ENCODE peak calls at places on chromosomes 5 and 9, in eight cellular contexts. F is A673; X is WERI-Rb-1; K is colonic mucosa; Q is CD8-positive, alpha-beta memory T cell; B is brain microvascular endothelial cell; J is transverse colon; O is body of pancreas. C is an unnamed sample.

GRCh38 chr5:13957032-13957645 is 12.7 kb upstream of the DNAH5 start:
- DNase-seq in F (peak; percentile 69), X (peak; percentile 65), K (no peak), Q (no peak), B (peak; percentile 77), J (no peak), O (peak; percentile 37), C (no peak)

GRCh38 chr5:142816577-142816976 is 46.4 kb downstream of the ARHGAP26 start:
- DNase-seq in F (peak; percentile 91), X (no peak), K (no peak), Q (no peak), B (peak; percentile 64), J (peak; percentile 66), O (peak; percentile 54), C (no peak)

GRCh38 chr5:154844800-154845199 is 5.6 kb downstream of the FAXDC2 start:
- DNase-seq in F (no peak), X (no peak), K (no peak), Q (no peak), B (no peak), J (no peak), O (no peak), C (no peak)

GRCh38 chr9:110152704-110153374 is 55.1 kb downstream of the C9orf152 start:
- DNase-seq in F (peak; percentile 74), X (peak; percentile 39), K (peak; percentile 37), Q (no peak), B (peak; percentile 38), J (no peak), O (no peak), C (no peak)

GRCh38 chr5:54522080-54522479 is 4.5 kb downstream of the SNX18 start:
- DNase-seq in F (no peak), X (no peak), K (no peak), Q (no peak), B (no peak), J (no peak), O (no peak), C (no peak)

GRCh38 chr9:4515958-4516375 is 25.7 kb downstream of the SLC1A1 start:
- DNase-seq in F (peak; percentile 60), X (no peak), K (no peak), Q (no peak), B (no peak), J (no peak), O (no peak), C (no peak)

GRCh38 chr9:36867672-36868471 is 166.2 kb downstream of the PAX5 start:
- DNase-seq in F (no peak), X (no peak), K (peak; percentile 89), Q (no peak), B (no peak), J (peak; percentile 82), O (peak; percentile 72), C (no peak)

GRCh38 chr9:6096821-6097220 is 81.4 kb upstream of the RANBP6 start:
- DNase-seq in F (no peak), X (no peak), K (no peak), Q (no peak), B (peak; percentile 16), J (no peak), O (no peak), C (no peak)

GRCh38 chr5:180621311-180621710 is 28.1 kb downstream of the FLT4 start:
- DNase-seq in F (no peak), X (no peak), K (no peak), Q (no peak), B (no peak), J (no peak), O (no peak), C (no peak)

GRCh38 chr5:180618487-180618829 is 27.2 kb upstream of the SCGB3A1 start:
- DNase-seq in F (no peak), X (no peak), K (no peak), Q (no peak), B (no peak), J (no peak), O (no peak), C (no peak)

GRCh38 chr5:180619563-180619915 is 28.2 kb upstream of the SCGB3A1 start:
- DNase-seq in F (no peak), X (no peak), K (no peak), Q (no peak), B (no peak), J (no peak), O (no peak), C (no peak)

GRCh38 chr5:180618830-180619562 is 27.7 kb upstream of the SCGB3A1 start:
- DNase-seq in F (peak; percentile 71), X (peak; percentile 64), K (no peak), Q (peak; percentile 47), B (peak; percentile 39), J (no peak), O (no peak), C (no peak)

DNA sequence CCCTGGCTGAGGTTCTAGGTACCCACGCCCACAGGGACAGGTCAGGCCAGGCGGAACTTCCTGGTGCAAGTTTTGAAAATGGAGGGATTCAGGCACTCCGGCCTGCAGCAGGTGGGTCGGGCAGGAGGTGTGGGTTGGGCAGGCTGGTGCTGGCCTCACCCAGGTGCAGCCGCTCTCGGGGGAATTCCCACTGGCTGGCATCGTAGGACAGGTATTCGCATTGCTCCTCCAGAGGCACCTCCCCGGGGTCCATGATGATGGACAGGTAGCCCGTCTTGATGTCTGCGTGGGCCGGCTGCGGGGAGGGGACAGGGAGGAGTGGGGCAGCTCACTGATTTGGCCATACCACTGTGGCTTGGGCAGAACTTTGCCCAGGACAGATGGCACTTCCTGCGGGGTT is 28.7 kb upstream of the SCGB3A1 start:
- DNase-seq in F (no peak), X (no peak), K (no peak), Q (no peak), B (no peak), J (no peak), O (no peak), C (no peak)
- H3K27ac ChIP-seq in F (no peak overlapping the region), X (no peak overlapping the region), K (no peak overlapping the region), Q (no peak overlapping the region), B (no peak overlapping the region), J (no peak overlapping the region), O (no peak overlapping the region), C (no peak overlapping the region)

GRCh38 chr9:35380619-35381018 is 109.3 kb upstream of the RUSC2 start:
- DNase-seq in F (no peak), X (no peak), K (no peak), Q (no peak), B (no peak), J (no peak), O (no peak), C (no peak)
- H3K27ac ChIP-seq in F (no peak overlapping the region), X (no peak overlapping the region), K (no peak overlapping the region), Q (no peak overlapping the region), B (no peak overlapping the region), J (no peak overlapping the region), O (no peak overlapping the region), C (no peak overlapping the region)

GRCh38 chr9:16147726-16148125 is 594.9 kb downstream of the CCDC171 start:
- DNase-seq in F (peak; percentile 33), X (no peak), K (no peak), Q (no peak), B (no peak), J (no peak), O (no peak), C (no peak)

GRCh38 chr9:16145196-16145950 is 592.5 kb downstream of the CCDC171 start:
- DNase-seq in F (no peak), X (no peak), K (no peak), Q (no peak), B (no peak), J (no peak), O (no peak), C (no peak)

GRCh38 chr9:16143310-16143709 is 590.5 kb downstream of the CCDC171 start:
- DNase-seq in F (no peak), X (no peak), K (no peak), Q (no peak), B (peak; percentile 25), J (no peak), O (no peak), C (no peak)

GRCh38 chr9:16146661-16147060 is 593.8 kb downstream of the CCDC171 start:
- DNase-seq in F (no peak), X (no peak), K (no peak), Q (no peak), B (no peak), J (no peak), O (no peak), C (no peak)

DNA sequence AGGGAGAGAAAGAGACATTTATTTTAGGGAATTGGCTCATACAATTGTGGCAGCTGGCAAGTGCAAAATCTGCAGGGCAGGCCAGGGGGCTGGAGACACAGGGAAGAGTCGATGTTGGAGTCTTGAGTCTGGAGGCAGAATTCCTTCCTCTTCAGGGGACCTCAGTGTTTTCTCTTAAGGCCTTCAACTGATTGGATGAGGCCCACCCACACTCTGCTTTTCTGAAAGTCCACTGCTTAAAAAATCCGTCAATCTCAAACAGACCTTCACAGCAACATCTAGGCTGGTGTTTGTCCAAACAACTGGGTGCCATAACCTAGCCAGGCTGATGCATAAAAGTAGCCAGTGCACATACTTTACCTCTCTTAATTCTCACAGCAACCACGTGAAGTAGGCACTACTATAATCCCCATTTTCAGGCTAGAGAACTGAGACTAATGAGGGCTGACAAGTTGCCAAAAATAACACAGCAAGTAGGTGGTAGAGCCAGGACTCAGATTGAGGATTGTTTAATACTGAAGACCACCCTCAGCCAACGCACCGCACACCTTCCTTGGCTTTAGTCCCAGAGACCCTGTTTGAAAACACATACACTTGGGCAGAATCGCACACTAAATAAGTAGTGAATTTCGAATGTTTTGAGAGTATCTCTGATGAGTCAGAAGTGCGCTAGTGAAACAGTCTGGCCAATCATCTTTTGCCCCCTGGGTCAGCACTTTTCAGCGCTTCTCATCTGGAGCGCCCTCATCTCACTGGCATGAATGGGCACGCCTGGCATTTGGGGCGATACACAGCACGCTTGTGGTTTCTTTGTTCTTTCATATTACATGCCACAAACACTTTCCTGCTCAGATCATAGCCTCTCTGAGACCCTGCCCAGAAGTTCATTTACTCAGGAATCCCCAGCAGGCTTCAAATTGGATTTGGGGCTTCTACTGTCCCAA is 591.4 kb downstream of the CCDC171 start:
- DNase-seq in F (no peak), X (no peak), K (no peak), Q (no peak), B (peak; percentile 49), J (no peak), O (no peak), C (no peak)
- H3K27ac ChIP-seq in F (no peak overlapping the region), X (no peak overlapping the region), K (no peak overlapping the region), Q (no peak overlapping the region), B (no peak overlapping the region), J (no peak overlapping the region), O (no peak overlapping the region), C (no peak overlapping the region)

GRCh38 chr9:79877943-79878612 is 306.3 kb downstream of the TLE4 start:
- DNase-seq in F (no peak), X (no peak), K (no peak), Q (no peak), B (no peak), J (no peak), O (no peak), C (no peak)

GRCh38 chr9:79880626-79881025 is 308.9 kb downstream of the TLE4 start:
- DNase-seq in F (no peak), X (no peak), K (no peak), Q (no peak), B (no peak), J (no peak), O (no peak), C (no peak)

GRCh38 chr9:79885093-79885857 is 313.5 kb downstream of the TLE4 start:
- DNase-seq in F (no peak), X (no peak), K (no peak), Q (no peak), B (no peak), J (no peak), O (no peak), C (no peak)

DNA sequence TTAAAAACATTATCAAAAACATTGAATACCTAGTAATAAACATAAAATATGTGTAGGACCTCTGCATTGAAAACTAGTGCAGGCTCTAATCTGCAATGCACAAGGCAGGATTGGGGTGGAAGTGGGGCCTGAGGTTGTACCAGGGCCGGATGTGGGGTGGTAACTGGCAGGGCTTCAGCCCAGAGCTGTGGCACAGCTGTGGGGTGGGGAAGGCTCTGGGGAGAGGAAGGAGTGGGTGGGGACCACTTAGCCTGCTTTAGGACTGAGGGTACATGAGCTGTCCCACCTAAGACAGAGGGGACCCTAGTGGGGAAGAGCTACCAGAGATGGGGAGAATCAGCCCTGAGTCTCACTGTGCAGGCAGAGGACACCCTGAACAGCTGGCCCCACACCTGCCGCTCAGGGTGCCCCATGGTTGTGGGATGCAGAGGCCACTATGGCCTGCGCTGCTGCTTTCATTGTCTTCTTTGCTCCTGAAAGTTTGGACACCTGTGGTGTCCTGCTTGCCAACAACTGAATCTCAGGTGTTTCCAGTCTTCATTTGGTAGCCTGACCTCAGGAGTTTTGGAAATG is 311.4 kb downstream of the TLE4 start:
- DNase-seq in F (no peak), X (no peak), K (no peak), Q (peak; percentile 65), B (no peak), J (peak; percentile 26), O (no peak), C (no peak)
- H3K27ac ChIP-seq in F (no peak overlapping the region), X (no peak overlapping the region), K (no peak overlapping the region), Q (no peak overlapping the region), B (no peak overlapping the region), J (no peak overlapping the region), O (no peak overlapping the region), C (no peak overlapping the region)

C was measured in substantia nigra.